ENCODE peak calls at places on chromosomes 2 and 18, in seven cellular contexts. M is mesendoderm, Q is neuronal stem cell, N is H1, S is trophoblast cell, I is mesenchymal stem cell, K is H9. Y is an unnamed sample.

GRCh38 chr2:138112536-138112935 is 148.3 kb downstream of the HNMT start:
- DNase-seq in M (no peak), S (no peak), K (no peak), I (no peak), Q (no peak), N (no peak), Y (no peak)

GRCh38 chr2:150588210-150588870 is 100.9 kb upstream of the RND3 start:
- DNase-seq in I (peak), Q (no peak), K (no peak), S (no peak), N (no peak), M (no peak), Y (no peak)

GRCh38 chr2:215919624-215920243 is 93.6 kb downstream of the MREG start:
- DNase-seq in S (no peak), N (no peak), K (no peak), I (no peak), Q (no peak), M (no peak), Y (no peak)

GRCh38 chr18:40529478-40529877 is 1425.6 kb upstream of the PIK3C3 start:
- DNase-seq in N (no peak), K (no peak), I (peak), S (no peak), Q (no peak), M (peak), Y (peak)

GRCh38 chr18:47797126-47797525 is 133.3 kb downstream of the SMAD2 start:
- DNase-seq in S (no peak), K (no peak), N (no peak), M (no peak), I (no peak), Q (no peak), Y (no peak)

GRCh38 chr2:15721411-15722094 is 129.9 kb downstream of the DDX1 start:
- DNase-seq in S (no peak), K (no peak), M (no peak), Q (no peak), N (no peak), I (no peak), Y (no peak)

GRCh38 chr2:232525796-232526195 is at the start of gene CHRND:
- DNase-seq in N (no peak), K (no peak), S (no peak), M (no peak), Q (no peak), I (no peak), Y (no peak)

GRCh38 chr2:56519806-56520205 is 336.0 kb downstream of the CCDC85A start:
- DNase-seq in Q (no peak), N (no peak), K (no peak), I (no peak), M (no peak), S (no peak), Y (no peak)

GRCh38 chr18:79404567-79404910 is 8.8 kb downstream of the NFATC1 start:
- DNase-seq in M (no peak), S (no peak), N (no peak), Q (no peak), K (no peak), I (no peak), Y (no peak)

GRCh38 chr2:64840419-64840818 is 148.8 kb upstream of the SLC1A4 start:
- DNase-seq in M (no peak), I (no peak), Q (no peak), N (no peak), S (no peak), K (no peak), Y (peak)

GRCh38 chr18:55420977-55421611 is 166.9 kb downstream of the TCF4 start:
- DNase-seq in S (no peak), M (no peak), Q (no peak), I (no peak), K (no peak), N (no peak), Y (no peak)

GRCh38 chr18:55418439-55418838 is 169.6 kb downstream of the TCF4 start:
- DNase-seq in S (no peak), Q (no peak), K (no peak), I (no peak), M (no peak), N (no peak), Y (no peak)

GRCh38 chr18:55419132-55419938 is 168.7 kb downstream of the TCF4 start:
- DNase-seq in I (peak), S (no peak), M (no peak), Q (no peak), N (no peak), K (no peak), Y (peak)

GRCh38 chr18:55420665-55420964 is 167.4 kb downstream of the TCF4 start:
- DNase-seq in M (no peak), I (no peak), S (no peak), N (no peak), Q (no peak), K (no peak), Y (no peak)

DNA sequence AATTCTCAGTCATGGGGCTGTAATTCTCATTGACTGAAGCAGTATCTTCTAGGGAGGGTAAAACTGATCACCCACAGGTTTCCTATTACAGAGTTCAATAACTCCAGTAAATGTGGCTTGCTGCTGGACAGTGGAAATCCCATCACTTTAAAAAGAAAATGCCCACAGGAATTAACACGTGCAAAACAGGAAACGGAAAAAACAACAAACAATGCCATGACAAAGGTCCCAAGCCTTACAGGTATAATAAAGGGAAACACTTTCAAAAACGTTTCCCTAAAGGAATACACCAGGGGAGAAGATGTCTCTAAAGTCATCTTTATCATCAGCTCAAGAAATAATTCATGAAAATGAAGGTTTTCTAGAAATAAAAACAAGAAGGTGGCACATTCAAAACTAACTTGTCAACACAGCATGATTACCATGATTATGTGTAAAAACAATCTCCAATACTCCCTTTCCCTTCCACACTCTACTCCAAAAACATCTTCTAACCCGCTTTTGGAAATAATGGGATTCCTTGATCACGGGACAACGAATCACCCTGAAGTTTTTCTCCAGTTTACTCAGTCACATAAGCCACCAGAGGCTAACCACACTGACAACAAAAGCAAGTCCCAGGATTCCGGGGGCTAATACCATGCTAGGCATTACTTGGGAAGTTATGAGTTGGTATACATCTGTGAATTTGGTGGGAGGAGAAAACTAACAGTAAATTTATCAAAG is 167.9 kb downstream of the TCF4 start:
- DNase-seq in M (peak), Q (no peak), N (no peak), I (peak), S (no peak), K (no peak), Y (no peak)
- H3K23ac ChIP-seq in M (no peak), Q (no peak), N (no peak), I (no peak), S (peak), K (no peak), Y (peak)

GRCh38 chr2:4628931-4629565 is 925.7 kb downstream of the DCDC2C start:
- DNase-seq in N (no peak), S (no peak), M (peak), I (no peak), K (no peak), Q (peak), Y (no peak)
- H3K23ac ChIP-seq in N (no peak), S (no peak), M (no peak), I (no peak), K (no peak), Q (no peak), Y (no peak)

GRCh38 chr2:50346586-50347351 is 685.2 kb downstream of the NRXN1 start:
- DNase-seq in N (no peak), K (peak), I (no peak), S (no peak), Q (peak), M (peak), Y (no peak)
- H3K23ac ChIP-seq in N (no peak), K (no peak), I (no peak), S (no peak), Q (no peak), M (peak), Y (no peak)

DNA sequence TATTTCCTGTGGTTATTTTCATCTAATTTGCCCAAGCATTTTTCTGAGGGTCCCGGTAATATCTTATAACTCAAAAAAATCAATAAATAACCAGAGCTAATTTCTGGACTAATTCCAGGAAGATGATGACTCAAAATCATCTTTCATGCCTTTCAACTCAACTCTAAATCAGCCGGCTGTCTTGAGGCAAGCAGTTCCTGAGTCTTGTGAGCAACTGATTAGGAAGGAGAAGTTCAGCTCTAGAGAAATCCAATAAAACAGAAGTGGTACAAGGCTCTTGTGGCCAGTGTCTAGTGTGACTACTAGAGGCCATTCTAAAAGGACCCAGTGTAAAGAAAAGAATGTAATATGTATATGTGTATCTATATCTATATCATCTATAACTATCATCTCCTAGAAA is 890.4 kb downstream of the TRIB2 start:
- DNase-seq in S (no peak), Q (no peak), K (no peak), I (no peak), M (no peak), N (no peak), Y (no peak)
- H3K23ac ChIP-seq in S (no peak), Q (no peak), K (no peak), I (no peak), M (no peak), N (no peak), Y (no peak)

DNA sequence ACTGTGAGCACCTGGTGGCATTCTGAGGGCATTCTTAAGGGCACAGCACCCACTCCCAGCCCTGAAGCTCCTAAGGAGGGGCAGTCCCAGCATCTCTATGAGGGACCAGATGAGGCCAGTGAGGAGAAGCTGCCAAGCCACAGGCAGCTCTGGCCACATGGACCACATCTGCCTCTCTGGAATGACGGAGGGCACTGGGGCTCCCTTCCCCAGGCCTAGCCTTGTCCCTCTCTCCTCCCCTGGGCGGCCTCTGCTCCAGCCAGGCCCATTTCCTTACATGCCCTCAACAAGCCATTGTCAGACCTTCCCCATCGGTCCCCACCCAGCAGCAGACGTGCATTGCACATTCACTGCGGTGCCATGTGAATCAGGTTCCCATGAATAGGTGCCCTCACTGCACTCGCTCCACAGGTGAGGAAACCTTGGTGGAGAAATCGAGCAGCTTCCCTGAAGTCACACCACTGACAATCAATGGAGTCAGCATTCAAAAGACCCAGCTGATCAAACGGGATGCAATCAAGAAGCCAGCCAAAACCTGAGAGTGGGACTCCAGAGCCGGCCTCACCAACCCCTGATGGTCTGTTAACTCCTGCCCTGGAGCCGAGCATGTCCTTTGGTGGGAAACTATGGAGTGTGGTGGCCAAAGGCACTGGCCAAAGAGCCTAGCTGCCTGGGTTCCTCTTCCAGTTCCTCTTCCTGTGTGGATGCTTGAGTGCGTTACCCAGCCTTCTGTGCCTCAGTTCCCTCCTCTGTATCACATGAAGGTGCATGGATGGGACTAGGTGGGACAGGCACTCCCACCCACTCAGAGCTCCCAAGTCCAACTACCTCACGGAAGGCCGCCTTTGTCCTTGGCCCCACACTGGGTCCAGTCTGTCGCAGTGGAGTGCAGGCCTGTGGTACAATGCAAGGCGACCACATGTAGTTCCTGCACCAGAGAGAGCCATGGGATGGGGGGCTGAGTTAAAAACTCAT is 147.3 kb downstream of the ZFP36L2 start:
- DNase-seq in K (no peak), Q (no peak), I (no peak), N (no peak), M (no peak), S (no peak), Y (peak)
- H3K23ac ChIP-seq in K (no peak), Q (peak), I (no peak), N (no peak), M (no peak), S (no peak), Y (no peak)

DNA sequence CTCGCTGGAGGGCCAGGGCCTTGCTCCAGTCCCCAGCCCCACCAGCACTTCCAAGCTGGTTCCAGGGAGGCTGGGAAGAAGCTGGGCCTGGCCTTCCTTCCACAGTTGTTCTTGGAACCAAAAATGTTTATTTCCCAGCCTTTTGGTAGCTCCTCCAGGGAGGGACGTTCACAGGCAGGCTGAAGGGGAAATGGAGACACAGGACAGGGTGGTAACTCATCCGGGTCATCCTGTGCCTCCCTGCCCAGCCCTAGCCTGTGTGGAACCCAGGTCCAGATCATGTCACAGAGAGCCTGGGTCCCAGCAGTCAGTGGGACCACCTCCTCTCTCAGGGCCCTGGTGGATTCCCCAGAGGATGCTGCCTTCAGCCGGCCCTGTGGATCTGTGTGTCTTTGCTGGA is 12.5 kb upstream of the ARMC9 start:
- DNase-seq in M (no peak), K (no peak), S (no peak), N (no peak), I (no peak), Q (no peak), Y (no peak)
- H3K23ac ChIP-seq in M (no peak), K (no peak), S (no peak), N (no peak), I (no peak), Q (no peak), Y (no peak)

GRCh38 chr2:221485500-221485870 is 86.6 kb downstream of the EPHA4 start:
- DNase-seq in N (no peak), Q (no peak), I (no peak), S (no peak), M (no peak), K (no peak), Y (no peak)

GRCh38 chr2:221488134-221488807 is 83.8 kb downstream of the EPHA4 start:
- DNase-seq in N (no peak), K (no peak), I (no peak), S (no peak), Q (no peak), M (no peak), Y (no peak)

GRCh38 chr2:221482581-221483140 is 89.4 kb downstream of the EPHA4 start:
- DNase-seq in I (no peak), K (no peak), Q (no peak), M (no peak), N (no peak), S (no peak), Y (no peak)

GRCh38 chr2:221484761-221485499 is 87.2 kb downstream of the EPHA4 start:
- DNase-seq in Q (no peak), N (no peak), S (no peak), M (no peak), K (no peak), I (no peak), Y (no peak)

GRCh38 chr2:221486106-221486505 is 86.0 kb downstream of the EPHA4 start:
- DNase-seq in N (no peak), Q (no peak), S (no peak), I (no peak), K (no peak), M (no peak), Y (no peak)
- H3K23ac ChIP-seq in N (no peak), Q (no peak), S (no peak), I (no peak), K (no peak), M (no peak), Y (no peak)

GRCh38 chr18:56955490-56955889 is 191.4 kb upstream of the BOD1L2 start:
- DNase-seq in S (no peak), N (no peak), M (no peak), K (no peak), Q (no peak), I (no peak), Y (no peak)
- H3K23ac ChIP-seq in S (no peak), N (no peak), M (no peak), K (no peak), Q (no peak), I (no peak), Y (no peak)